ENCODE peak calls at places on chromosomes 5 and 9, in nine cellular contexts. R is breast epithelium, V is HT1080, E is cardiac muscle cell, L is kidney tubule cell, O is cerebellum, A is colonic mucosa, G is COR-L47, T is GM23248. B is an unnamed sample.

GRCh38 chr5:1294839-1295649 is at the start of gene TERT:
- DNase-seq in G (peak; percentile 11), V (peak; percentile 58), O (no peak), R (no peak), A (peak; percentile 78), T (no peak), L (no peak), E (peak; percentile 59), B (no peak)

GRCh38 chr5:178413992-178414391 is 176.2 kb downstream of the COL23A1 start:
- DNase-seq in T (no peak), E (no peak), O (no peak), V (no peak), A (no peak), G (no peak), L (no peak), R (no peak), B (no peak)

GRCh38 chr5:59380350-59380951 is 513.1 kb downstream of the PDE4D start:
- DNase-seq in R (no peak), G (peak; percentile 35), T (peak; percentile 73), V (peak; percentile 77), O (peak; percentile 43), A (no peak), L (peak; percentile 86), E (peak; percentile 75), B (no peak)

GRCh38 chr9:91285729-91286353 is 75.9 kb downstream of the AUH start:
- DNase-seq in T (no peak), A (no peak), R (no peak), O (no peak), E (no peak), V (no peak), G (no peak), L (peak; percentile 38), B (no peak)

GRCh38 chr9:121289554-121290370 is 21.8 kb downstream of the GSN start:
- DNase-seq in T (peak; percentile 23), A (no peak), O (no peak), E (no peak), R (no peak), G (no peak), V (no peak), L (no peak), B (no peak)

GRCh38 chr9:126303488-126303887 is 23.1 kb upstream of the MVB12B start:
- DNase-seq in O (no peak), L (no peak), A (peak; percentile 10), V (peak; percentile 12), E (no peak), T (no peak), R (no peak), G (no peak), B (no peak)

GRCh38 chr5:150946351-150946905 is 41.6 kb upstream of the ZNF300 start:
- DNase-seq in E (no peak), G (no peak), A (peak; percentile 61), R (peak; percentile 75), V (no peak), L (peak; percentile 65), O (peak; percentile 84), T (peak; percentile 37), B (no peak)

GRCh38 chr5:143064207-143064606 is 294.0 kb downstream of the ARHGAP26 start:
- DNase-seq in V (peak; percentile 76), G (no peak), R (no peak), O (no peak), T (peak; percentile 74), E (no peak), A (no peak), L (peak; percentile 24), B (no peak)

GRCh38 chr5:139649082-139649991 is 1.2 kb downstream of the CXXC5 start:
- DNase-seq in E (peak; percentile 52), A (no peak), G (no peak), L (no peak), O (no peak), V (no peak), T (peak; percentile 61), R (peak; percentile 51), B (no peak)

GRCh38 chr5:126098330-126099017 is 324.7 kb upstream of the GRAMD2B start:
- DNase-seq in O (no peak), V (no peak), G (no peak), A (no peak), L (peak; percentile 17), E (no peak), T (peak; percentile 86), R (no peak), B (no peak)

GRCh38 chr9:27212191-27212590 is 84.8 kb downstream of the EQTN start:
- DNase-seq in G (no peak), T (no peak), V (no peak), A (no peak), L (peak; percentile 4), E (no peak), O (no peak), R (no peak), B (no peak)

GRCh38 chr9:16885896-16886295 is 15.4 kb upstream of the BNC2 start:
- DNase-seq in L (peak; percentile 67), T (no peak), O (no peak), R (no peak), A (no peak), E (no peak), V (no peak), G (no peak), B (no peak)

GRCh38 chr5:84634256-84634655 is 249.6 kb upstream of the EDIL3 start:
- DNase-seq in E (no peak), G (no peak), O (no peak), V (peak; percentile 55), L (no peak), T (no peak), A (no peak), R (no peak), B (no peak)

GRCh38 chr9:101437806-101438232 is 2.2 kb upstream of the ALDOB start:
- DNase-seq in R (no peak), E (no peak), V (no peak), O (no peak), T (peak; percentile 55), A (no peak), G (no peak), L (peak; percentile 36), B (no peak)

GRCh38 chr5:141003791-141004601 is 37.7 kb downstream of the PCDHAC2 start:
- DNase-seq in R (no peak), V (peak; percentile 18), O (peak; percentile 50), A (no peak), L (peak; percentile 97), T (peak; percentile 4), E (peak; percentile 13), G (peak; percentile 69), B (no peak)

GRCh38 chr5:2538169-2538568 is 213.3 kb downstream of the IRX2 start:
- DNase-seq in V (no peak), T (no peak), R (no peak), G (no peak), E (peak; percentile 21), L (no peak), O (no peak), A (no peak), B (no peak)

GRCh38 chr9:8254527-8254926 is 454.9 kb upstream of the DMAC1 start:
- DNase-seq in O (no peak), V (peak; percentile 47), G (no peak), R (no peak), E (no peak), L (no peak), T (peak; percentile 0), A (no peak), B (no peak)

GRCh38 chr9:111890254-111890791 is 6.3 kb upstream of the UGCG start:
- DNase-seq in G (no peak), R (no peak), O (no peak), L (no peak), E (no peak), T (no peak), V (no peak), A (no peak), B (no peak)

GRCh38 chr9:112705773-112706427 is 12.0 kb downstream of the INIP start:
- DNase-seq in O (peak; percentile 63), R (no peak), T (peak; percentile 13), E (peak; percentile 65), V (no peak), A (no peak), L (peak; percentile 58), G (peak; percentile 16), B (no peak)

GRCh38 chr5:122137702-122138101 is 8.4 kb downstream of the ZNF474 start:
- DNase-seq in E (no peak), L (no peak), R (no peak), G (no peak), V (no peak), O (no peak), T (no peak), A (no peak), B (no peak)

GRCh38 chr5:164563370-164563769 is 1058.0 kb downstream of the MAT2B start:
- DNase-seq in V (no peak), G (no peak), R (no peak), T (no peak), O (no peak), L (no peak), E (no peak), A (no peak), B (no peak)

GRCh38 chr5:81657386-81657785 is 93.5 kb downstream of the SSBP2 start:
- DNase-seq in R (no peak), T (no peak), V (no peak), E (no peak), O (no peak), A (peak; percentile 52), L (peak; percentile 19), G (no peak), B (no peak)

GRCh38 chr9:75233011-75233410 is 144.7 kb downstream of the OSTF1 start:
- DNase-seq in V (no peak), E (no peak), T (peak; percentile 27), A (no peak), G (no peak), L (no peak), O (no peak), R (no peak), B (no peak)

GRCh38 chr9:93141771-93142483 is 7.9 kb upstream of the NINJ1 start:
- DNase-seq in E (no peak), R (no peak), T (no peak), O (no peak), A (no peak), L (no peak), V (no peak), G (no peak), B (no peak)

GRCh38 chr5:165309446-165309845 is 1804.0 kb downstream of the MAT2B start:
- DNase-seq in E (no peak), G (no peak), L (no peak), A (no peak), V (no peak), O (no peak), T (no peak), R (no peak), B (no peak)